ENCODE peak calls at places on chromosomes 7 and 10, in eight cellular contexts. E is endodermal cell; N is NCI-H1092 treated with DMSO at 0.1 percent for 48 hours; F is T47D; U is left ventricle myocardium superior; V is upper lobe of right lung; B is Peyer's patch; O is CD8-positive, alpha-beta T cell. Q is an unnamed sample.

GRCh38 chr7:20219446-20220292 is 2.5 kb upstream of the MACC1 start:
- DNase-seq in E (peak; percentile 72), N (peak; percentile 85), F (no peak), U (peak; percentile 67), V (peak; percentile 79), B (peak; percentile 93), O (peak; percentile 6), Q (no peak)

GRCh38 chr10:114631678-114632417 is 26.2 kb downstream of the ABLIM1 start:
- DNase-seq in E (peak; percentile 82), N (peak; percentile 41), F (no peak), U (peak; percentile 76), V (peak; percentile 72), B (no peak), O (peak; percentile 37), Q (peak; percentile 69)

GRCh38 chr10:89846276-89846630 is 144.9 kb downstream of the KIF20B start:
- DNase-seq in E (no peak), N (no peak), F (no peak), U (no peak), V (no peak), B (no peak), O (no peak), Q (no peak)

GRCh38 chr7:140521426-140521825 is 42.1 kb upstream of the MKRN1 start:
- DNase-seq in E (no peak), N (no peak), F (no peak), U (no peak), V (no peak), B (no peak), O (no peak), Q (no peak)

GRCh38 chr7:127582361-127582760 is 3.0 kb downstream of the GCC1 start:
- DNase-seq in E (no peak), N (no peak), F (no peak), U (peak; percentile 90), V (no peak), B (no peak), O (no peak), Q (no peak)

GRCh38 chr7:46145412-46145811 is 224.3 kb upstream of the IGFBP3 start:
- DNase-seq in E (peak; percentile 86), N (no peak), F (peak; percentile 37), U (no peak), V (no peak), B (no peak), O (no peak), Q (no peak)

GRCh38 chr7:155602156-155602555 is 42.3 kb upstream of the RBM33 start:
- DNase-seq in E (no peak), N (no peak), F (no peak), U (no peak), V (no peak), B (no peak), O (no peak), Q (no peak)

GRCh38 chr7:131225619-131226101 is 102.0 kb upstream of the MKLN1 start:
- DNase-seq in E (no peak), N (no peak), F (no peak), U (peak; percentile 36), V (peak; percentile 74), B (no peak), O (no peak), Q (no peak)

GRCh38 chr10:50431118-50431517 is 179.8 kb upstream of the ASAH2 start:
- DNase-seq in E (no peak), N (no peak), F (no peak), U (no peak), V (no peak), B (no peak), O (no peak), Q (no peak)

GRCh38 chr10:107144490-107144889 is 20.0 kb downstream of the SORCS1 start:
- DNase-seq in E (peak; percentile 77), N (no peak), F (no peak), U (no peak), V (no peak), B (no peak), O (no peak), Q (no peak)

GRCh38 chr10:60135020-60135419 is 228.7 kb upstream of the CCDC6 start:
- DNase-seq in E (no peak), N (no peak), F (no peak), U (no peak), V (no peak), B (no peak), O (no peak), Q (no peak)

GRCh38 chr7:39946693-39947092 is 3.4 kb upstream of the CDK13 start:
- DNase-seq in E (no peak), N (no peak), F (no peak), U (no peak), V (no peak), B (no peak), O (no peak), Q (no peak)

GRCh38 chr10:61164458-61165160 is 220.6 kb upstream of the RHOBTB1 start:
- DNase-seq in E (no peak), N (no peak), F (no peak), U (peak; percentile 43), V (peak; percentile 60), B (no peak), O (no peak), Q (no peak)

GRCh38 chr10:64091889-64092288 is 570.7 kb downstream of the REEP3 start:
- DNase-seq in E (peak; percentile 67), N (no peak), F (peak; percentile 21), U (no peak), V (no peak), B (no peak), O (no peak), Q (no peak)

GRCh38 chr7:101988513-101988912 is 171.1 kb downstream of the CUX1 start:
- DNase-seq in E (no peak), N (no peak), F (no peak), U (no peak), V (no peak), B (no peak), O (no peak), Q (no peak)

GRCh38 chr7:34315032-34315431 is 343.0 kb upstream of the NPSR1 start:
- DNase-seq in E (no peak), N (no peak), F (no peak), U (no peak), V (no peak), B (no peak), O (no peak), Q (no peak)

GRCh38 chr7:103549786-103550185 is 103.8 kb upstream of the SLC26A5 start:
- DNase-seq in E (no peak), N (no peak), F (no peak), U (no peak), V (no peak), B (no peak), O (no peak), Q (no peak)

GRCh38 chr10:116274141-116274861 is 1.3 kb upstream of the GFRA1 start:
- DNase-seq in E (peak; percentile 81), N (peak; percentile 50), F (no peak), U (peak; percentile 43), V (no peak), B (no peak), O (no peak), Q (no peak)

GRCh38 chr10:131131726-131132561 is 179.6 kb downstream of the TCERG1L start:
- DNase-seq in E (no peak), N (no peak), F (no peak), U (no peak), V (no peak), B (no peak), O (no peak), Q (no peak)

GRCh38 chr7:39910108-39910869 is 39.8 kb upstream of the CDK13 start:
- DNase-seq in E (no peak), N (no peak), F (no peak), U (no peak), V (no peak), B (no peak), O (no peak), Q (no peak)

GRCh38 chr7:29091722-29092121 is 54.6 kb downstream of the CPVL start:
- DNase-seq in E (no peak), N (no peak), F (no peak), U (no peak), V (no peak), B (no peak), O (no peak), Q (no peak)

Q was measured in activated effector memory CD4-positive, alpha-beta T cell treated with anti-CD3 and anti-CD28 coated beads, Interleukin-2, amount 50 U/mL, for 16 hours.